ENCODE peak calls at places on chromosomes 12 and 14, in five cellular contexts. Z is HCT116, A is WTC11, Y is GM12878, Q is H1. B is an unnamed sample.

GRCh38 chr12:50986961-50987737 is 34.8 kb downstream of the HIGD1C start:
- DNase-seq in Z (peak), A (peak), Y (no peak), Q (no peak), B (peak)

GRCh38 chr14:47269788-47270492 is 405.5 kb downstream of the MDGA2 start:
- DNase-seq in Q (no peak), Z (no peak), Y (no peak), A (no peak), B (no peak)

GRCh38 chr12:33562401-33562800 is 122.8 kb upstream of the SYT10 start:
- DNase-seq in Q (no peak), Y (no peak), A (no peak), Z (no peak), B (no peak)

GRCh38 chr12:388547-389137 is 478 bp downstream of the KDM5A start:
- DNase-seq in Z (no peak), A (peak), Q (no peak), Y (no peak), B (no peak)

GRCh38 chr14:94447206-94447605 is 5.4 kb downstream of the SERPINA11 start:
- DNase-seq in A (no peak), Q (no peak), Z (no peak), Y (no peak), B (no peak)

GRCh38 chr12:116400671-116401357 is 123.3 kb upstream of the MED13L start:
- DNase-seq in A (no peak), Y (no peak), Z (no peak), Q (no peak), B (no peak)

GRCh38 chr12:95634622-95635621 is 83.6 kb upstream of the USP44 start:
- DNase-seq in Y (no peak), Q (no peak), Z (no peak), A (no peak), B (peak)

GRCh38 chr12:52582971-52583456 is 9.4 kb upstream of the KRT74 start:
- DNase-seq in Z (peak), Y (no peak), Q (peak), A (peak), B (peak)

GRCh38 chr14:23929131-23929530 is 24.4 kb upstream of the DHRS4 start:
- DNase-seq in Y (no peak), A (no peak), Q (no peak), Z (no peak), B (no peak)

GRCh38 chr12:106120578-106121105 is 18.1 kb downstream of the NUAK1 start:
- DNase-seq in Q (no peak), Z (no peak), Y (no peak), A (no peak), B (peak)

GRCh38 chr12:3492868-3493224 is 1.8 kb downstream of the PRMT8 start:
- DNase-seq in Q (no peak), A (no peak), Z (no peak), Y (no peak), B (no peak)

GRCh38 chr12:38392584-38393144 is 76.1 kb downstream of the ALG10B start:
- DNase-seq in Z (no peak), Q (no peak), Y (no peak), A (no peak), B (no peak)

GRCh38 chr14:54881761-54882401 is 20.7 kb downstream of the GCH1 start:
- DNase-seq in Q (no peak), A (no peak), Y (no peak), Z (no peak), B (no peak)

GRCh38 chr14:95479494-95479893 is 37.0 kb downstream of the SYNE3 start:
- DNase-seq in Z (no peak), A (no peak), Q (no peak), Y (no peak), B (no peak)

GRCh38 chr14:65290830-65291229 is 121.7 kb upstream of the FUT8 start:
- DNase-seq in Q (no peak), A (no peak), Y (no peak), Z (peak), B (peak)

GRCh38 chr12:79932393-79932792 is 2.5 kb downstream of the PPP1R12A start:
- DNase-seq in A (no peak), Z (no peak), Y (no peak), Q (no peak), B (no peak)

GRCh38 chr14:104879201-104879982 is 14.3 kb downstream of the CEP170B start:
- DNase-seq in Y (no peak), Q (no peak), A (no peak), Z (no peak), B (no peak)

GRCh38 chr14:22179190-22179589 is 409.8 kb downstream of the DAD1 start:
- DNase-seq in Y (no peak), Z (no peak), A (no peak), Q (no peak), B (no peak)

GRCh38 chr14:54564071-54564798 is 2.7 kb upstream of the SAMD4A start:
- DNase-seq in Z (no peak), Q (no peak), Y (no peak), A (no peak), B (peak)

GRCh38 chr12:32140867-32141266 is 34.2 kb downstream of the BICD1 start:
- DNase-seq in Q (no peak), Y (no peak), A (no peak), Z (no peak), B (no peak)

GRCh38 chr12:2267624-2268477 is 215.1 kb downstream of the CACNA1C start:
- DNase-seq in A (peak), Z (no peak), Y (no peak), Q (no peak), B (no peak)

GRCh38 chr12:47222960-47223847 is 143.4 kb upstream of the AMIGO2 start:
- DNase-seq in Y (no peak), Q (peak), Z (no peak), A (peak), B (no peak)

GRCh38 chr12:3303410-3304136 is 187.4 kb upstream of the PRMT8 start:
- DNase-seq in Y (no peak), A (peak), Q (no peak), Z (no peak), B (peak)

GRCh38 chr12:52032431-52032796 is 18.8 kb upstream of the NR4A1 start:
- DNase-seq in Q (no peak), Y (no peak), Z (no peak), A (no peak), B (no peak)

DNA sequence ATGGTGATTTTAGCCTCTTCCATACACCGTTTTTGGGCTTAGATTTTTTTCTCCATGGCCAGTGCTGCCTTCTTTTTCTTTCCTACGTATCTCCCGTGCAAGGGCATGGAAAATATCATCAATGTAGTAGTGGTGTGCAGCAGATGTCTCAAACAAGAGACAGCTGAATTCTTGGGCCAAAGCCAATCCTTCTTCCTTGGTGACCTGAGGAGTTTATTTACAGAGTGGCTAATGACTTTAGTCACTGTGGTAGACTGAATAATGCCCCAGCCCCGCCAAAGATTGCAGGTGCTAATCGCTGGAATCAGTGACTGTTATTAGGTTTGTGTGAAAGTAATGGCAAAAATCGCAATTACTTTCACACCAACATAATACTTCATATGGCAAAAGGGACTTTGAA is 235.5 kb upstream of the NOS1 start:
- DNase-seq in Y (no peak), Q (no peak), A (no peak), Z (no peak), B (no peak)
- TF ChIP-seq ATF3 in Y (no peak), Q (no peak), A (no peak), Z (no peak), B (no peak)

GRCh38 chr12:29230800-29231560 is 81.9 kb downstream of the FAR2 start:
- DNase-seq in Q (no peak), Y (no peak), A (no peak), Z (no peak), B (no peak)

GRCh38 chr12:29228474-29229157 is 79.5 kb downstream of the FAR2 start:
- DNase-seq in A (peak), Y (no peak), Z (no peak), Q (no peak), B (no peak)

GRCh38 chr12:29229158-29229505 is 80.1 kb downstream of the FAR2 start:
- DNase-seq in A (no peak), Z (no peak), Y (no peak), Q (no peak), B (no peak)

GRCh38 chr12:29232086-29232485 is 83.0 kb downstream of the FAR2 start:
- DNase-seq in Q (no peak), Y (no peak), A (no peak), Z (no peak), B (no peak)

DNA sequence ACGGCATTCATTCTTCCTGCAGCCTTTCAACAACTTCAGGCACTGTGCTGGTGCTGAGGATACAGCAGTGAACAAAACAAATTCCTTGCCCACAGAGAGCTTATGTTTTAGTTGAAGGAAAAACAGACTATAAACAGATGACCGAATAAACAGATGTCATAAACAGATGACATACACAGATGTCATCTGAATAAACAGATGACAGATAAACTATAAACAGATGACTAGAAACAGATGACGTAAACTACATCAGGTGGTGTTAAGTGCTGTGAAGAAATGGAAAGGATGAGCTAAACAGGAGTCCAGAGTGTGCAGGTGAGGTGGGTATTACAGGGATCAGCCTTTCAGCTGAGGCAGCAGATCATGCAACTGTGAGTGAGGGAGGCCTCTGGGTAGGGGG is 80.9 kb downstream of the FAR2 start:
- DNase-seq in Z (no peak), Q (no peak), A (no peak), Y (no peak), B (no peak)
- TF ChIP-seq ATF3 in Z (no peak), Q (no peak), A (no peak), Y (no peak), B (no peak)

GRCh38 chr12:60489071-60489470 is 893.2 kb downstream of the SLC16A7 start:
- DNase-seq in Q (no peak), Z (no peak), Y (no peak), A (no peak), B (no peak)
- TF ChIP-seq ATF3 in Q (no peak), Z (no peak), Y (no peak), A (no peak), B (no peak)

GRCh38 chr12:102061096-102061555 is 665 bp downstream of the WASHC3 start:
- DNase-seq in Y (peak), Z (no peak), Q (no peak), A (no peak), B (peak)
- TF ChIP-seq ATF3 in Y (no peak), Z (no peak), Q (no peak), A (no peak), B (no peak)

GRCh38 chr14:34750233-34750632 is 35.8 kb upstream of the CFL2 start:
- DNase-seq in Z (no peak), Y (no peak), Q (no peak), A (no peak), B (no peak)

GRCh38 chr14:34755215-34755614 is 40.8 kb upstream of the CFL2 start:
- DNase-seq in Y (no peak), A (no peak), Q (no peak), Z (no peak), B (no peak)

GRCh38 chr14:34754687-34755086 is 40.3 kb upstream of the CFL2 start:
- DNase-seq in A (no peak), Q (no peak), Y (no peak), Z (no peak), B (no peak)

GRCh38 chr14:34750670-34751069 is 36.3 kb upstream of the CFL2 start:
- DNase-seq in A (no peak), Q (no peak), Y (no peak), Z (no peak), B (no peak)

DNA sequence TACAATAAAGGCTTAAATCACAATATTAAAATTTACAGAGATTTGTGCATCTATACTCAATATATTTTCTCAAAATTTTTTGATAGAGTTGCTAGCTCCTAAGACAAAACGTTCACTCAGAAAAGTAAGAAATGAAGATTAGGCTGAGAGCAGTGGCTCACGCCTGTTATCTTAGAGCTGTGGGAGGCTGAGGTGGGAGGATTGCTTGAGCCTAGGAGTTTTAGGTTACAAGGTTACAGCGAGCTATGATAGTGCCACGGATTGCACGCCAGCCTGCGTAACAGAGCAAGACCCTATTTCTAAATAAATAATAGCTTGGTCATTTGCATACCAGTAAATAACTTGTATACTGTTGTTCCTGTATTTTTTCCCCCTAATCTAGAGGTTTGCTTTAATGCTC is 35.0 kb upstream of the CFL2 start:
- DNase-seq in A (no peak), Y (no peak), Q (no peak), Z (no peak), B (no peak)
- TF ChIP-seq ATF3 in A (no peak), Y (no peak), Q (no peak), Z (no peak), B (no peak)

GRCh38 chr14:74394549-74394948 is 31.5 kb downstream of the SYNDIG1L start:
- DNase-seq in Z (no peak), Q (no peak), A (no peak), Y (no peak), B (no peak)
- TF ChIP-seq ATF3 in Z (no peak), Q (no peak), A (no peak), Y (no peak), B (no peak)

GRCh38 chr14:92988786-92989755 is 66.1 kb downstream of the CHGA start:
- DNase-seq in Z (no peak), Y (no peak), A (no peak), Q (no peak), B (no peak)
- TF ChIP-seq ATF3 in Z (no peak), Y (no peak), A (no peak), Q (no peak), B (no peak)

GRCh38 chr14:25049127-25049558 is 804 bp downstream of the STXBP6 start:
- DNase-seq in A (no peak), Z (no peak), Q (no peak), Y (no peak), B (no peak)
- TF ChIP-seq ATF3 in A (no peak), Z (no peak), Q (no peak), Y (no peak), B (no peak)

GRCh38 chr14:90319634-90320541 is 11.9 kb downstream of the NRDE2 start:
- DNase-seq in Q (no peak), Z (no peak), A (no peak), Y (no peak), B (no peak)

GRCh38 chr14:90318016-90318415 is 13.7 kb downstream of the NRDE2 start:
- DNase-seq in Q (no peak), Z (no peak), A (no peak), Y (no peak), B (no peak)

GRCh38 chr14:90319173-90319572 is 12.6 kb downstream of the NRDE2 start:
- DNase-seq in Z (no peak), A (no peak), Y (no peak), Q (no peak), B (no peak)
- TF ChIP-seq ATF3 in Z (no peak), A (no peak), Y (no peak), Q (no peak), B (no peak)